ENCODE peak calls at places on chromosomes 13 and 19, in eight cellular contexts. T is cardiac muscle cell, N is AG09309, H is thoracic aorta, S is choroid plexus epithelial cell, F is mucosa of descending colon, Q is heart right ventricle, U is K562. G is an unnamed sample.

GRCh38 chr13:108961542-108962125 is 332.2 kb downstream of the MYO16 start:
- DNase-seq in U (peak; percentile 47), F (no peak), Q (no peak), H (no peak), N (peak; percentile 25), T (peak; percentile 71), S (peak; percentile 79), G (no peak)

GRCh38 chr13:109999659-110000533 is 213.5 kb upstream of the IRS2 start:
- DNase-seq in F (no peak), S (no peak), N (no peak), Q (no peak), H (no peak), U (no peak), T (no peak), G (no peak)

GRCh38 chr13:73131247-73131646 is 72.4 kb downstream of the KLF5 start:
- DNase-seq in T (no peak), N (no peak), F (no peak), H (no peak), Q (no peak), S (no peak), U (no peak), G (no peak)

GRCh38 chr13:110134801-110135200 is 172.2 kb downstream of the COL4A1 start:
- DNase-seq in S (peak; percentile 52), N (no peak), Q (no peak), U (no peak), T (no peak), H (no peak), F (no peak), G (no peak)

GRCh38 chr19:17244618-17245534 is 843 bp downstream of the NR2F6 start:
- DNase-seq in U (no peak), N (no peak), F (peak; percentile 73), S (no peak), Q (peak; percentile 62), T (no peak), H (no peak), G (no peak)

GRCh38 chr19:35516310-35516709 is 2.9 kb upstream of the DMKN start:
- DNase-seq in Q (no peak), S (no peak), N (no peak), H (no peak), T (no peak), U (no peak), F (no peak), G (no peak)

GRCh38 chr19:5142725-5143097 is 173.8 kb downstream of the KDM4B start:
- DNase-seq in Q (peak; percentile 5), U (no peak), S (no peak), F (no peak), T (no peak), N (no peak), H (no peak), G (no peak)

GRCh38 chr13:62931901-62932883 is 1516.5 kb upstream of the PCDH20 start:
- DNase-seq in S (peak; percentile 64), U (no peak), F (no peak), H (no peak), T (peak; percentile 1), Q (no peak), N (no peak), G (no peak)

GRCh38 chr19:39304701-39305571 is 8.7 kb downstream of the IFNL1 start:
- DNase-seq in F (no peak), T (no peak), S (no peak), Q (no peak), H (no peak), N (no peak), U (peak; percentile 30), G (no peak)

GRCh38 chr13:21399741-21400140 is 59.4 kb downstream of the ZDHHC20 start:
- DNase-seq in T (peak; percentile 22), U (no peak), H (no peak), N (no peak), F (no peak), Q (no peak), S (peak; percentile 17), G (no peak)

DNA sequence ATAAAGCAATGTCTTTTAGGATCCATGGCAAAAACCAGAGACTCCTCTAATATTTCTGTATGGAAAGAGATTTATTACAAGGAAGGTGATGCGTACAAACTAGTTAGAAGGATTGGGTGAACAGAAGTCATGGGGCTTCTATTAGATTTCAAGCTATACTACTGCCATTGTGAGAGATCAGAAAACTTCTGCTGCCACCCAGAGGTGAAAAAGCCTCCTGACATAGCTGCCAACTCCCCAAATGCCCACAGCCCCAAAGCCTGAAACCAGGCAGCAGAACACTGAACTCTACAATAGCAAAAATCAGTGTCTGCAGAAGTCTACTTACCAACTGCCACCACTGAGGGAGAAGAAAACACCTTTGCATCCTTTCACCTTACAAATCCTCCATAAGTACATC is 379.0 kb upstream of the MIR17HG start:
- DNase-seq in T (peak; percentile 35), Q (no peak), U (peak; percentile 19), S (peak; percentile 30), F (no peak), H (no peak), N (no peak), G (no peak)
- TF ChIP-seq CTCF in T (peak; percentile 52), Q (no peak), U (peak; percentile 47), S (peak; percentile 49), F (no peak), H (no peak), N (no peak), G (peak; percentile 70)

GRCh38 chr19:50602935-50603334 is 34.7 kb upstream of the LRRC4B start:
- DNase-seq in N (no peak), U (peak; percentile 63), S (no peak), H (no peak), Q (no peak), T (no peak), F (no peak), G (no peak)

GRCh38 chr19:50607388-50607787 is 32.3 kb downstream of the SYT3 start:
- DNase-seq in T (no peak), Q (no peak), N (no peak), H (no peak), S (no peak), F (no peak), U (no peak), G (no peak)

GRCh38 chr19:50602496-50602895 is 34.3 kb upstream of the LRRC4B start:
- DNase-seq in U (no peak), S (no peak), F (no peak), Q (no peak), H (no peak), N (no peak), T (no peak), G (no peak)

GRCh38 chr19:50607874-50608785 is 31.6 kb downstream of the SYT3 start:
- DNase-seq in U (peak; percentile 99), F (peak; percentile 75), N (no peak), Q (peak; percentile 72), T (peak; percentile 92), S (peak; percentile 36), H (no peak), G (peak; percentile 80)
- TF ChIP-seq CTCF in U (peak; percentile 98), F (no peak), N (peak; percentile 40), Q (peak; percentile 17), T (peak; percentile 79), S (no peak), H (no peak), G (peak; percentile 76)

GRCh38 chr19:41263850-41264580 is at the start of gene HNRNPUL1:
- DNase-seq in U (peak; percentile 100), Q (peak; percentile 97), F (peak; percentile 99), H (peak; percentile 98), S (peak; percentile 100), N (peak; percentile 100), T (peak; percentile 100), G (peak; percentile 98)
- TF ChIP-seq CTCF in U (peak; percentile 19), Q (no peak), F (no peak), H (peak; percentile 13), S (peak; percentile 42), N (peak; percentile 10), T (peak; percentile 36), G (peak; percentile 47)

GRCh38 chr19:40605201-40605971 is 4.2 kb downstream of the LTBP4 start:
- DNase-seq in U (peak; percentile 85), H (no peak), N (no peak), T (peak; percentile 62), S (peak; percentile 62), F (peak; percentile 97), Q (peak; percentile 76), G (no peak)
- TF ChIP-seq CTCF in U (peak; percentile 65), H (no peak), N (no peak), T (peak; percentile 17), S (no peak), F (no peak), Q (peak; percentile 27), G (peak; percentile 8)

DNA sequence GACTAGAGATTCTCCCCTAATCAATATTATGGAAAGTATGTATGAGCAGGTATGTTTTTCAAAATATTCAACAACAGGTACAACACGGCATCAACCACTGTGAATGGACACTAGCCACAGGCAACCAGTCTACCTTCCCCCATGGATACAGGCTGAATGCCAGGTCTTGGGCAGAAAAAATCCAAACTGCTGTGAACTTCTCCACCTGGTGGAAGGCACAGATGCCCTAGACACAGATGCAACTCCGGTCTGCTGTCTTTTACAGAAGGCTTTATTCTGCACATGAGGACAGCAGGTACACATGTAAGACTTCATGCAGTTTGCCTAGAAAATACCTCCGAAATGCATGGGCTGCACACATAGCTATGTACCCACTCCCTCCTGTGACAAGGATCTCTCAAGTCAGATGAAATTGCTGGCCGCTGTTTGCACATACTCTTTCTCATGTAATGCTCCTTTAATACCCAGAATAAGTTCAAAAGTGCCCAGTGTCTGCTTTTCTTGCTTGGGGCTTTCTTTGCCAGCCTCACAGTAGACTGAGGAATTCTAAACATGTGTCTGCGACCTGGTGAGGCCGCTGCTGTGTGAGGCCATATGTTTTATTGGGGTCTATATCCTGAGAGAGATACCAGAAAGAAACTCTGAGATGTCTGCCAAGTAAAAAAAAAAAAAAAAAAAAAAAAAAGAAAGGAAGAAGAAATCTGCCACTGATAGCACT is 325.9 kb downstream of the FOXO1 start:
- DNase-seq in N (no peak), T (peak; percentile 51), F (no peak), S (peak; percentile 46), H (no peak), U (no peak), Q (no peak), G (no peak)
- TF ChIP-seq CTCF in N (peak; percentile 10), T (no peak), F (no peak), S (peak; percentile 38), H (no peak), U (no peak), Q (no peak), G (no peak)

GRCh38 chr19:51346742-51347141 is 4.8 kb upstream of the VSIG10L start:
- DNase-seq in Q (no peak), T (no peak), N (no peak), U (no peak), F (no peak), H (no peak), S (no peak), G (no peak)
- TF ChIP-seq CTCF in Q (no peak), T (no peak), N (no peak), U (no peak), F (no peak), H (no peak), S (no peak), G (no peak)

GRCh38 chr19:658916-659839 is 3.8 kb downstream of the RNF126 start:
- DNase-seq in N (no peak), F (peak; percentile 76), T (peak; percentile 29), U (no peak), H (no peak), Q (peak; percentile 66), S (no peak), G (no peak)
- TF ChIP-seq CTCF in N (no peak), F (no peak), T (no peak), U (no peak), H (no peak), Q (no peak), S (no peak), G (no peak)

GRCh38 chr19:15154002-15154612 is 46.7 kb downstream of the NOTCH3 start:
- DNase-seq in Q (no peak), S (peak; percentile 72), H (no peak), N (no peak), U (peak; percentile 58), T (peak; percentile 62), F (no peak), G (no peak)
- TF ChIP-seq CTCF in Q (peak; percentile 42), S (peak; percentile 75), H (peak; percentile 33), N (peak; percentile 67), U (peak; percentile 68), T (peak; percentile 67), F (no peak), G (peak; percentile 51)